ENCODE peak calls at places on chromosomes 3 and 15, in six cellular contexts. G, M, R, S, O and E are unnamed samples.

GRCh38 chr15:81937189-81937588 is 108.6 kb downstream of the MEX3B start:
- DNase-seq in G (no peak), M (no peak), R (no peak), S (no peak), O (no peak), E (no peak)

GRCh38 chr3:12643010-12643380 is 20.9 kb downstream of the RAF1 start:
- DNase-seq in G (no peak), M (no peak), R (no peak), S (no peak), O (no peak), E (no peak)

GRCh38 chr3:74119221-74119620 is 494.5 kb upstream of the PDZRN3 start:
- DNase-seq in G (no peak), M (no peak), R (no peak), S (no peak), O (no peak), E (no peak)

GRCh38 chr15:101652783-101653430 is 726 bp upstream of the TM2D3 start:
- DNase-seq in G (no peak), M (no peak), R (no peak), S (no peak), O (no peak), E (no peak)

GRCh38 chr3:48068886-48069285 is 52.7 kb upstream of the MAP4 start:
- DNase-seq in G (no peak), M (no peak), R (no peak), S (no peak), O (no peak), E (no peak)

GRCh38 chr3:59575113-59576001 is 525.5 kb upstream of the CFAP20DC start:
- DNase-seq in G (peak; percentile 77), M (peak; percentile 94), R (peak; percentile 50), S (peak; percentile 87), O (peak; percentile 62), E (peak; percentile 95)

GRCh38 chr3:183448369-183449128 is 20.1 kb upstream of the MCF2L2 start:
- DNase-seq in G (no peak), M (no peak), R (no peak), S (no peak), O (no peak), E (no peak)

GRCh38 chr15:92889390-92890113 is 10.6 kb upstream of the CHD2 start:
- DNase-seq in G (no peak), M (no peak), R (no peak), S (no peak), O (no peak), E (no peak)

GRCh38 chr3:171223396-171223795 is 196.9 kb upstream of the SLC2A2 start:
- DNase-seq in G (no peak), M (no peak), R (no peak), S (no peak), O (no peak), E (no peak)

GRCh38 chr3:139906441-139906840 is 28.5 kb upstream of the CLSTN2 start:
- DNase-seq in G (no peak), M (no peak), R (no peak), S (no peak), O (no peak), E (no peak)

GRCh38 chr3:123953735-123954134 is 7.3 kb downstream of the CCDC14 start:
- DNase-seq in G (no peak), M (no peak), R (no peak), S (no peak), O (no peak), E (no peak)

GRCh38 chr3:115698851-115699535 is 75.7 kb downstream of the GAP43 start:
- DNase-seq in G (no peak), M (no peak), R (no peak), S (no peak), O (peak; percentile 34), E (no peak)

GRCh38 chr3:124362418-124362817 is 367.8 kb upstream of the UMPS start:
- DNase-seq in G (no peak), M (no peak), R (no peak), S (no peak), O (no peak), E (no peak)

GRCh38 chr15:66698318-66698961 is 3.6 kb upstream of the SMAD6 start:
- DNase-seq in G (no peak), M (peak; percentile 21), R (no peak), S (no peak), O (peak; percentile 5), E (no peak)

GRCh38 chr3:12730511-12731234 is 28.4 kb downstream of the TMEM40 start:
- DNase-seq in G (no peak), M (no peak), R (no peak), S (no peak), O (no peak), E (no peak)

GRCh38 chr15:48533982-48534381 is 111.5 kb downstream of the FBN1 start:
- DNase-seq in G (no peak), M (no peak), R (no peak), S (no peak), O (no peak), E (no peak)

GRCh38 chr3:78969483-78969882 is 798.3 kb downstream of the ROBO1 start:
- DNase-seq in G (no peak), M (no peak), R (no peak), S (no peak), O (no peak), E (no peak)

GRCh38 chr3:150035910-150036661 is 65.4 kb upstream of the PFN2 start:
- DNase-seq in G (no peak), M (no peak), R (no peak), S (no peak), O (no peak), E (peak; percentile 60)

GRCh38 chr3:31356941-31357340 is 175.8 kb upstream of the STT3B start:
- DNase-seq in G (no peak), M (peak; percentile 8), R (no peak), S (peak; percentile 73), O (no peak), E (no peak)

GRCh38 chr3:72213296-72214064 is 428.5 kb upstream of the PROK2 start:
- DNase-seq in G (no peak), M (no peak), R (no peak), S (no peak), O (no peak), E (no peak)

GRCh38 chr15:64050281-64051092 is 4.2 kb upstream of the DAPK2 start:
- DNase-seq in G (no peak), M (no peak), R (no peak), S (no peak), O (no peak), E (no peak)

GRCh38 chr3:172513488-172513887 is 9.7 kb downstream of the TNFSF10 start:
- DNase-seq in G (no peak), M (no peak), R (no peak), S (no peak), O (no peak), E (no peak)

GRCh38 chr3:140206196-140207040 is 271.4 kb downstream of the CLSTN2 start:
- DNase-seq in G (no peak), M (no peak), R (no peak), S (no peak), O (peak; percentile 56), E (peak; percentile 68)

GRCh38 chr3:70916375-70917055 is 604.1 kb upstream of the MDFIC2 start:
- DNase-seq in G (no peak), M (no peak), R (no peak), S (no peak), O (no peak), E (no peak)

GRCh38 chr3:4850928-4851265 is 128.3 kb upstream of the BHLHE40 start:
- DNase-seq in G (no peak), M (no peak), R (no peak), S (no peak), O (no peak), E (no peak)

GRCh38 chr15:69958494-69959134 is 139.1 kb downstream of the TLE3 start:
- DNase-seq in G (no peak), M (no peak), R (no peak), S (no peak), O (no peak), E (peak; percentile 37)

GRCh38 chr15:101478701-101479341 is 10.7 kb downstream of the PCSK6 start:
- DNase-seq in G (no peak), M (no peak), R (no peak), S (no peak), O (no peak), E (no peak)

GRCh38 chr3:28752290-28752689 is 403.7 kb upstream of the AZI2 start:
- DNase-seq in G (no peak), M (no peak), R (no peak), S (no peak), O (no peak), E (no peak)

GRCh38 chr3:152382312-152383135 is 113.8 kb downstream of the MBNL1 start:
- DNase-seq in G (no peak), M (no peak), R (no peak), S (no peak), O (no peak), E (no peak)

GRCh38 chr3:195905970-195906864 is 2.1 kb downstream of the TNK2 start:
- DNase-seq in G (no peak), M (no peak), R (no peak), S (no peak), O (no peak), E (no peak)

GRCh38 chr15:22881739-22882440 is 43.4 kb downstream of the NIPA2 start:
- DNase-seq in G (no peak), M (no peak), R (no peak), S (no peak), O (no peak), E (no peak)

GRCh38 chr15:68818671-68819450 is 1.8 kb downstream of the ANP32A start:
- DNase-seq in G (no peak), M (peak; percentile 60), R (no peak), S (peak; percentile 40), O (peak; percentile 27), E (no peak)

GRCh38 chr15:77633134-77633912 is 611 bp upstream of the LINGO1 start:
- DNase-seq in G (peak; percentile 71), M (peak; percentile 84), R (peak; percentile 99), S (peak; percentile 77), O (peak; percentile 36), E (peak; percentile 94)

GRCh38 chr3:134074790-134075567 is 45.3 kb upstream of the SLCO2A1 start:
- DNase-seq in G (no peak), M (no peak), R (no peak), S (no peak), O (no peak), E (no peak)

GRCh38 chr15:98904466-98905048 is 103.0 kb downstream of the PGPEP1L start:
- DNase-seq in G (no peak), M (no peak), R (peak; percentile 16), S (no peak), O (peak; percentile 10), E (no peak)

GRCh38 chr3:187015903-187016638 is 85.7 kb downstream of the ST6GAL1 start:
- DNase-seq in G (no peak), M (no peak), R (no peak), S (no peak), O (no peak), E (no peak)

GRCh38 chr3:154122912-154123559 is 1.8 kb downstream of the ARHGEF26 start:
- DNase-seq in G (no peak), M (no peak), R (no peak), S (no peak), O (no peak), E (no peak)